ENCODE peak calls at places on chromosomes 12 and 14, in ten cellular contexts. X is breast epithelium, H is K562, K is esophagus muscularis mucosa, C is HepG2, A is upper lobe of left lung, P is stomach, E is HCT116, O is transverse colon, U is suprapubic skin. Z is an unnamed sample.

GRCh38 chr12:69872804-69873203 is 47.8 kb downstream of the MYRFL start:
- DNase-seq in X (no peak), H (no peak), K (no peak), C (no peak), A (no peak), P (no peak), E (no peak), O (no peak), U (no peak), Z (peak; percentile 6)

GRCh38 chr12:34398706-34399630 is 376.7 kb downstream of the ALG10 start:
- DNase-seq in X (peak; percentile 10), H (peak; percentile 1), K (peak; percentile 91), C (no peak), A (peak; percentile 12), P (peak; percentile 16), E (no peak), O (peak; percentile 1), U (peak; percentile 65), Z (no peak)

GRCh38 chr12:131202592-131203378 is 249.1 kb downstream of the ADGRD1 start:
- DNase-seq in X (peak; percentile 5), H (no peak), K (peak; percentile 64), C (no peak), A (peak; percentile 17), P (no peak), E (no peak), O (no peak), U (no peak), Z (no peak)

GRCh38 chr12:51216652-51217051 is 1.2 kb downstream of the POU6F1 start:
- DNase-seq in X (no peak), H (no peak), K (no peak), C (no peak), A (no peak), P (no peak), E (no peak), O (no peak), U (no peak), Z (no peak)

GRCh38 chr12:124375789-124376175 is 80.9 kb downstream of the RFLNA start:
- DNase-seq in X (no peak), H (no peak), K (no peak), C (no peak), A (no peak), P (no peak), E (no peak), O (no peak), U (no peak), Z (no peak)

GRCh38 chr14:69571879-69572633 is 2.6 kb downstream of the CCDC177 start:
- DNase-seq in X (no peak), H (peak; percentile 38), K (no peak), C (peak; percentile 17), A (no peak), P (peak; percentile 32), E (no peak), O (peak; percentile 27), U (no peak), Z (no peak)

GRCh38 chr12:94427520-94428381 is 31.9 kb downstream of the CEP83 start:
- DNase-seq in X (no peak), H (no peak), K (no peak), C (no peak), A (no peak), P (no peak), E (no peak), O (peak; percentile 24), U (no peak), Z (peak; percentile 85)

GRCh38 chr12:130421896-130422295 is 84.2 kb downstream of the PIWIL1 start:
- DNase-seq in X (no peak), H (no peak), K (no peak), C (no peak), A (no peak), P (no peak), E (no peak), O (no peak), U (no peak), Z (no peak)

GRCh38 chr14:62189698-62190097 is 427.5 kb downstream of the SNAPC1 start:
- DNase-seq in X (no peak), H (no peak), K (no peak), C (no peak), A (no peak), P (no peak), E (no peak), O (no peak), U (no peak), Z (no peak)

GRCh38 chr12:3272958-3273357 is 195.8 kb downstream of the TSPAN9 start:
- DNase-seq in X (no peak), H (no peak), K (no peak), C (no peak), A (no peak), P (no peak), E (no peak), O (no peak), U (no peak), Z (no peak)

GRCh38 chr12:71282020-71282419 is 124.2 kb upstream of the TSPAN8 start:
- DNase-seq in X (no peak), H (no peak), K (no peak), C (no peak), A (no peak), P (no peak), E (no peak), O (no peak), U (no peak), Z (no peak)

GRCh38 chr14:103207038-103207403 is 83.8 kb downstream of the TNFAIP2 start:
- DNase-seq in X (peak; percentile 65), H (peak; percentile 67), K (peak; percentile 94), C (no peak), A (peak; percentile 45), P (peak; percentile 51), E (no peak), O (peak; percentile 68), U (peak; percentile 95), Z (no peak)

GRCh38 chr14:51552275-51552674 is 99.4 kb upstream of the FRMD6 start:
- DNase-seq in X (no peak), H (no peak), K (no peak), C (no peak), A (no peak), P (no peak), E (no peak), O (no peak), U (no peak), Z (no peak)

GRCh38 chr12:92696240-92696639 is 6.5 kb upstream of the PLEKHG7 start:
- DNase-seq in X (no peak), H (no peak), K (no peak), C (no peak), A (peak; percentile 29), P (no peak), E (no peak), O (peak; percentile 15), U (no peak), Z (peak; percentile 59)

GRCh38 chr14:21723431-21724045 is 49.9 kb upstream of the OR4E1 start:
- DNase-seq in X (no peak), H (peak; percentile 10), K (no peak), C (peak; percentile 60), A (no peak), P (no peak), E (peak; percentile 32), O (peak; percentile 17), U (no peak), Z (no peak)

GRCh38 chr12:15540469-15540872 is 218.2 kb downstream of the PTPRO start:
- DNase-seq in X (no peak), H (no peak), K (no peak), C (no peak), A (no peak), P (no peak), E (no peak), O (no peak), U (no peak), Z (peak; percentile 70)
- TF ChIP-seq POLR2AphosphoS5 in X (no peak), H (no peak), K (no peak), C (no peak), A (no peak), P (no peak), E (no peak), O (no peak), U (no peak), Z (no peak)

GRCh38 chr12:132518354-132518992 is 28.5 kb downstream of the FBRSL1 start:
- DNase-seq in X (no peak), H (no peak), K (no peak), C (no peak), A (no peak), P (no peak), E (no peak), O (no peak), U (no peak), Z (no peak)

GRCh38 chr12:132516064-132517012 is 26.4 kb downstream of the FBRSL1 start:
- DNase-seq in X (no peak), H (no peak), K (no peak), C (no peak), A (no peak), P (no peak), E (no peak), O (no peak), U (no peak), Z (no peak)

GRCh38 chr12:132517013-132517739 is 27.2 kb downstream of the FBRSL1 start:
- DNase-seq in X (no peak), H (no peak), K (no peak), C (peak; percentile 87), A (no peak), P (no peak), E (no peak), O (no peak), U (no peak), Z (no peak)

GRCh38 chr12:132514838-132515237 is 24.9 kb downstream of the FBRSL1 start:
- DNase-seq in X (no peak), H (no peak), K (no peak), C (no peak), A (no peak), P (no peak), E (no peak), O (no peak), U (no peak), Z (no peak)

DNA sequence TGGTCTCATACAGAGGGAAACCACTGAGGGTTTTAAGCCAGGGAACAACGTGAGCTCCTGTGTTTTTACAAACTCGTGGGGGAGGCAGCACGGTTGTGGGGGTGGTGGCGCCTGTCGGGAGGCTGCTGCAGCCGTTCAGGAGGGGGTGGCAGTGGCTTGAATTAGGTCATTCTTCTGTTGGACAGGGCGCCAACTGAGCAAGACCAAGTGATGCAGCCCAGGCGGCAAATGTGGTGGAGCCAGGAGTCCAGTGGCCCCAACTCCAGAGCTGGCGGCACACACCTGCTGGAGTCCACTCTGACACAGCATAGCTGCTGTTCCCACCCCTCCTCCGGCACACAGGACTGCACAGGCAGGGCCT is 27.8 kb downstream of the FBRSL1 start:
- DNase-seq in X (no peak), H (no peak), K (no peak), C (no peak), A (no peak), P (no peak), E (no peak), O (no peak), U (no peak), Z (no peak)
- H3K4me1 ChIP-seq in X (no peaks in the 10 kb centered on the region), H (peaks cover 61% of the 10 kb centered on the region), K (peaks cover 10% of the 10 kb centered on the region), C (peaks cover 23% of the 10 kb centered on the region), A (peaks cover 26% of the 10 kb centered on the region), P (peaks cover 45% of the 10 kb centered on the region), E (no peaks in the 10 kb centered on the region), O (peaks cover 10% of the 10 kb centered on the region), U (peaks cover 36% of the 10 kb centered on the region), Z (no peaks in the 10 kb centered on the region)

GRCh38 chr14:99512571-99513182 is 31.5 kb downstream of the CCNK start:
- DNase-seq in X (no peak), H (no peak), K (no peak), C (no peak), A (peak; percentile 14), P (no peak), E (no peak), O (no peak), U (peak; percentile 70), Z (no peak)
- TF ChIP-seq POLR2AphosphoS5 in X (no peak), H (no peak), K (no peak), C (no peak), A (no peak), P (no peak), E (no peak), O (no peak), U (no peak), Z (no peak)

GRCh38 chr14:53807108-53807507 is 149.5 kb downstream of the BMP4 start:
- DNase-seq in X (no peak), H (no peak), K (no peak), C (no peak), A (no peak), P (no peak), E (no peak), O (no peak), U (no peak), Z (no peak)
- H3K4me1 ChIP-seq in X (no peaks in the 10 kb centered on the region), H (no peaks in the 10 kb centered on the region), K (no peaks in the 10 kb centered on the region), C (no peaks in the 10 kb centered on the region), A (no peaks in the 10 kb centered on the region), P (peaks cover 5% of the 10 kb centered on the region), E (peaks cover 3% of the 10 kb centered on the region), O (no peaks in the 10 kb centered on the region), U (no peaks in the 10 kb centered on the region), Z (no peaks in the 10 kb centered on the region)